ENCODE peak calls at places on chromosomes 5 and 9, in five cellular contexts. One of them, this sample, is unnamed.

GRCh38 chr9:2568689-2569088 is 52.9 kb upstream of the VLDLR start:
- DNase-seq in cardiac muscle cell: no peak
- DNase-seq in sigmoid colon: no peak
- DNase-seq in H9: no peak
- DNase-seq in psoas muscle: no peak
- DNase-seq in this sample: no peak

GRCh38 chr5:62977641-62978040 is 399.0 kb downstream of the LRRC70 start:
- DNase-seq in cardiac muscle cell: no peak
- DNase-seq in sigmoid colon: no peak
- DNase-seq in H9: peak; percentile 53
- DNase-seq in psoas muscle: no peak
- DNase-seq in this sample: peak; percentile 33

GRCh38 chr5:94407023-94407422 is 211.4 kb downstream of the KIAA0825 start:
- DNase-seq in cardiac muscle cell: peak; percentile 21
- DNase-seq in sigmoid colon: no peak
- DNase-seq in H9: no peak
- DNase-seq in psoas muscle: no peak
- DNase-seq in this sample: no peak

GRCh38 chr9:130183133-130183762 is 11.0 kb downstream of the NCS1 start:
- DNase-seq in cardiac muscle cell: peak; percentile 81
- DNase-seq in sigmoid colon: no peak
- DNase-seq in H9: no peak
- DNase-seq in psoas muscle: no peak
- DNase-seq in this sample: no peak

GRCh38 chr5:16574789-16575785 is 41.7 kb downstream of the RETREG1 start:
- DNase-seq in cardiac muscle cell: peak; percentile 46
- DNase-seq in sigmoid colon: no peak
- DNase-seq in H9: peak; percentile 60
- DNase-seq in psoas muscle: peak; percentile 69
- DNase-seq in this sample: peak; percentile 29

GRCh38 chr5:126106032-126106431 is 317.2 kb upstream of the GRAMD2B start:
- DNase-seq in cardiac muscle cell: no peak
- DNase-seq in sigmoid colon: no peak
- DNase-seq in H9: no peak
- DNase-seq in psoas muscle: no peak
- DNase-seq in this sample: no peak

GRCh38 chr5:74130141-74130897 is 504.3 kb downstream of the ARHGEF28 start:
- DNase-seq in cardiac muscle cell: no peak
- DNase-seq in sigmoid colon: no peak
- DNase-seq in H9: no peak
- DNase-seq in psoas muscle: no peak
- DNase-seq in this sample: no peak

GRCh38 chr9:6305954-6306563 is 22.1 kb upstream of the TPD52L3 start:
- DNase-seq in cardiac muscle cell: peak; percentile 76
- DNase-seq in sigmoid colon: no peak
- DNase-seq in H9: no peak
- DNase-seq in psoas muscle: no peak
- DNase-seq in this sample: no peak

GRCh38 chr9:99259231-99259918 is 37.3 kb downstream of the SEC61B start:
- DNase-seq in cardiac muscle cell: peak; percentile 70
- DNase-seq in sigmoid colon: peak; percentile 93
- DNase-seq in H9: peak; percentile 61
- DNase-seq in psoas muscle: peak; percentile 92
- DNase-seq in this sample: no peak

GRCh38 chr9:107471562-107471961 is 18.0 kb downstream of the KLF4 start:
- DNase-seq in cardiac muscle cell: no peak
- DNase-seq in sigmoid colon: no peak
- DNase-seq in H9: no peak
- DNase-seq in psoas muscle: no peak
- DNase-seq in this sample: no peak

GRCh38 chr5:106399381-106399780 is 1271.4 kb downstream of the EFNA5 start:
- DNase-seq in cardiac muscle cell: peak; percentile 29
- DNase-seq in sigmoid colon: no peak
- DNase-seq in H9: no peak
- DNase-seq in psoas muscle: no peak
- DNase-seq in this sample: no peak

GRCh38 chr5:78912796-78913195 is 72.3 kb downstream of the ARSB start:
- DNase-seq in cardiac muscle cell: no peak
- DNase-seq in sigmoid colon: no peak
- DNase-seq in H9: no peak
- DNase-seq in psoas muscle: no peak
- DNase-seq in this sample: no peak

GRCh38 chr5:125033602-125034001 is 287.2 kb upstream of the ZNF608 start:
- DNase-seq in cardiac muscle cell: no peak
- DNase-seq in sigmoid colon: no peak
- DNase-seq in H9: no peak
- DNase-seq in psoas muscle: no peak
- DNase-seq in this sample: no peak

GRCh38 chr9:71767421-71768321 is 642 bp downstream of the CEMIP2 start:
- DNase-seq in cardiac muscle cell: peak; percentile 41
- DNase-seq in sigmoid colon: peak; percentile 69
- DNase-seq in H9: no peak
- DNase-seq in psoas muscle: peak; percentile 21
- DNase-seq in this sample: no peak

GRCh38 chr5:157855404-157855994 is 3.4 kb downstream of the CLINT1 start:
- DNase-seq in cardiac muscle cell: peak; percentile 81
- DNase-seq in sigmoid colon: peak; percentile 67
- DNase-seq in H9: peak; percentile 73
- DNase-seq in psoas muscle: peak; percentile 20
- DNase-seq in this sample: peak; percentile 47

GRCh38 chr5:32916648-32917047 is 205.5 kb downstream of the NPR3 start:
- DNase-seq in cardiac muscle cell: peak; percentile 20
- DNase-seq in sigmoid colon: no peak
- DNase-seq in H9: peak; percentile 57
- DNase-seq in psoas muscle: no peak
- DNase-seq in this sample: peak; percentile 11

GRCh38 chr5:109659901-109660300 is 29.8 kb upstream of the MAN2A1 start:
- DNase-seq in cardiac muscle cell: no peak
- DNase-seq in sigmoid colon: no peak
- DNase-seq in H9: no peak
- DNase-seq in psoas muscle: no peak
- DNase-seq in this sample: no peak

GRCh38 chr9:35658894-35659220 is 765 bp downstream of the CCDC107 start:
- DNase-seq in cardiac muscle cell: peak; percentile 44
- DNase-seq in sigmoid colon: peak; percentile 84
- DNase-seq in H9: no peak
- DNase-seq in psoas muscle: peak; percentile 59
- DNase-seq in this sample: no peak

GRCh38 chr5:30099634-30100033 is 1093.9 kb upstream of the CDH6 start:
- DNase-seq in cardiac muscle cell: peak; percentile 55
- DNase-seq in sigmoid colon: no peak
- DNase-seq in H9: no peak
- DNase-seq in psoas muscle: no peak
- DNase-seq in this sample: no peak

GRCh38 chr9:85420750-85421149 is 321.0 kb downstream of the AGTPBP1 start:
- DNase-seq in cardiac muscle cell: peak; percentile 30
- DNase-seq in sigmoid colon: no peak
- DNase-seq in H9: peak; percentile 70
- DNase-seq in psoas muscle: no peak
- DNase-seq in this sample: peak; percentile 22

GRCh38 chr9:96323169-96323568 is 21.2 kb upstream of the HSD17B3 start:
- DNase-seq in cardiac muscle cell: no peak
- DNase-seq in sigmoid colon: no peak
- DNase-seq in H9: no peak
- DNase-seq in psoas muscle: no peak
- DNase-seq in this sample: no peak

GRCh38 chr9:4970970-4971641 is 14.0 kb upstream of the JAK2 start:
- DNase-seq in cardiac muscle cell: no peak
- DNase-seq in sigmoid colon: no peak
- DNase-seq in H9: no peak
- DNase-seq in psoas muscle: no peak
- DNase-seq in this sample: no peak

GRCh38 chr5:126656397-126657007 is 55.8 kb downstream of the PHAX start:
- DNase-seq in cardiac muscle cell: peak; percentile 69
- DNase-seq in sigmoid colon: no peak
- DNase-seq in H9: no peak
- DNase-seq in psoas muscle: no peak
- DNase-seq in this sample: no peak

GRCh38 chr9:90432951-90433350 is 209.7 kb downstream of the DIRAS2 start:
- DNase-seq in cardiac muscle cell: peak; percentile 2
- DNase-seq in sigmoid colon: no peak
- DNase-seq in H9: no peak
- DNase-seq in psoas muscle: no peak
- DNase-seq in this sample: no peak

GRCh38 chr5:160262151-160262550 is 32.8 kb downstream of the FABP6 start:
- DNase-seq in cardiac muscle cell: no peak
- DNase-seq in sigmoid colon: no peak
- DNase-seq in H9: no peak
- DNase-seq in psoas muscle: no peak
- DNase-seq in this sample: no peak

GRCh38 chr9:70043285-70043684 is 363 bp upstream of the MAMDC2 start:
- DNase-seq in cardiac muscle cell: no peak
- DNase-seq in sigmoid colon: no peak
- DNase-seq in H9: peak; percentile 60
- DNase-seq in psoas muscle: no peak
- DNase-seq in this sample: no peak
- H3K27ac ChIP-seq in cardiac muscle cell: no peak overlapping the region
- H3K27ac ChIP-seq in sigmoid colon: peak overlapping the region; percentile 96
- H3K27ac ChIP-seq in H9: no peak overlapping the region
- H3K27ac ChIP-seq in psoas muscle: peak overlapping the region; percentile 5
- H3K27ac ChIP-seq in this sample: no peak overlapping the region

DNA sequence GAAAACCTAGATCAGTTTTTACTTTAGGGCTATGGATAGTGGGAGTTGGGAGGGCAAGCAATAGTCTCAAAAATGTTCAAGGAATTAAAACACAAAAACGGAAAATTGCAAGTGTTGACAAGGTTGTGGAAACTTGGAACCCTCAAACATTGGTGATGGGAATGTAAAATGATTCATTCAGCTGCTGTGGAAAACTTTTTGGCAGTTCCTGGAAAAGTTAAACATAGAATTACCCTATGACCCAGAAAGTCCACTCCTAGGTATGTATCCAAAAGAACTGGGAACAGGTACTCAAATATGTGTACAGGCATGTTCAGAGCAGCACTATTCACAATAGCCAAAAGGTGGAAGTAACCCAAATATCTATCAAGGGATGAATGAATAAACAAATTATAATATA is 1.2 kb upstream of the MSANTD3 start:
- DNase-seq in cardiac muscle cell: peak; percentile 50
- DNase-seq in sigmoid colon: no peak
- DNase-seq in H9: no peak
- DNase-seq in psoas muscle: no peak
- DNase-seq in this sample: no peak
- H3K27ac ChIP-seq in cardiac muscle cell: no peak overlapping the region
- H3K27ac ChIP-seq in sigmoid colon: peak overlapping the region; percentile 92
- H3K27ac ChIP-seq in H9: no peak overlapping the region
- H3K27ac ChIP-seq in psoas muscle: peak overlapping the region; percentile 75
- H3K27ac ChIP-seq in this sample: no peak overlapping the region

DNA sequence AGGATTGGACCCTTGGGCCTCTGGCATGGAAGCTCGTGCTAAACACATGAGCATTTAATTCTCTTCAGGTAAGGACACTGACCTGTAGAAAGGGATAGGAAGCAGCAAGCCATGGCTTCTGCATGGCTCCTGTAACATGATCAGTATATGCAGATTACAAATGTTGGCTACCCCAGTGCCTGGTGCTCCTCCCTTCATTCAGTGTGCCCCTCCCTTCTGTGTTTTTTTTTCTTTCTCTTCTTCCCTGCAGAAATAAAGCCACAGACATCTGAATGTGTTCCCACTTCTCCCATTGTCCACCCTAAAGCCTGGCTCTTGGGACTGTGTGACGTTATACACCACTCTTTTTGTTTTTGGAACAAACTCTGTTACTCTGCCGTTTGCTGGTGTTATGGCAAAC is 53.0 kb downstream of the ARHGAP26 start:
- DNase-seq in cardiac muscle cell: no peak
- DNase-seq in sigmoid colon: no peak
- DNase-seq in H9: no peak
- DNase-seq in psoas muscle: no peak
- DNase-seq in this sample: no peak
- H3K27ac ChIP-seq in cardiac muscle cell: no peak overlapping the region
- H3K27ac ChIP-seq in sigmoid colon: no peak overlapping the region
- H3K27ac ChIP-seq in H9: no peak overlapping the region
- H3K27ac ChIP-seq in psoas muscle: no peak overlapping the region
- H3K27ac ChIP-seq in this sample: no peak overlapping the region

GRCh38 chr5:172909931-172910502 is 49.2 kb upstream of the RPL26L1 start:
- DNase-seq in cardiac muscle cell: peak; percentile 51
- DNase-seq in sigmoid colon: peak; percentile 83
- DNase-seq in H9: no peak
- DNase-seq in psoas muscle: no peak
- DNase-seq in this sample: no peak

GRCh38 chr5:172913117-172913850 is 45.9 kb upstream of the RPL26L1 start:
- DNase-seq in cardiac muscle cell: peak; percentile 27
- DNase-seq in sigmoid colon: no peak
- DNase-seq in H9: no peak
- DNase-seq in psoas muscle: no peak
- DNase-seq in this sample: no peak

GRCh38 chr5:172910828-172911627 is 48.2 kb upstream of the RPL26L1 start:
- DNase-seq in cardiac muscle cell: peak; percentile 92
- DNase-seq in sigmoid colon: peak; percentile 95
- DNase-seq in H9: peak; percentile 48
- DNase-seq in psoas muscle: peak; percentile 77
- DNase-seq in this sample: no peak

GRCh38 chr5:172911976-172912375 is 47.2 kb upstream of the RPL26L1 start:
- DNase-seq in cardiac muscle cell: no peak
- DNase-seq in sigmoid colon: no peak
- DNase-seq in H9: no peak
- DNase-seq in psoas muscle: no peak
- DNase-seq in this sample: no peak

GRCh38 chr5:172911628-172911880 is 47.7 kb upstream of the RPL26L1 start:
- DNase-seq in cardiac muscle cell: no peak
- DNase-seq in sigmoid colon: no peak
- DNase-seq in H9: no peak
- DNase-seq in psoas muscle: no peak
- DNase-seq in this sample: no peak
- H3K27ac ChIP-seq in cardiac muscle cell: no peak overlapping the region
- H3K27ac ChIP-seq in sigmoid colon: peak overlapping the region; percentile 80
- H3K27ac ChIP-seq in H9: no peak overlapping the region
- H3K27ac ChIP-seq in psoas muscle: no peak overlapping the region
- H3K27ac ChIP-seq in this sample: no peak overlapping the region

GRCh38 chr9:122028089-122028488 is 65.0 kb downstream of the TTLL11 start:
- DNase-seq in cardiac muscle cell: no peak
- DNase-seq in sigmoid colon: no peak
- DNase-seq in H9: no peak
- DNase-seq in psoas muscle: no peak
- DNase-seq in this sample: no peak
- H3K27ac ChIP-seq in cardiac muscle cell: no peak overlapping the region
- H3K27ac ChIP-seq in sigmoid colon: no peak overlapping the region
- H3K27ac ChIP-seq in H9: no peak overlapping the region
- H3K27ac ChIP-seq in psoas muscle: no peak overlapping the region
- H3K27ac ChIP-seq in this sample: no peak overlapping the region